ENCODE peak calls at places on chromosomes 13 and 19, in eight cellular contexts. Q, K, H, U, T, S, R and D are unnamed samples.

GRCh38 chr19:55169136-55169535 is 2.7 kb upstream of the DNAAF3 start:
- DNase-seq in Q (no peak), K (no peak), H (no peak), U (no peak), T (no peak), S (no peak), R (no peak), D (no peak)

GRCh38 chr13:25217023-25217909 is 45.2 kb upstream of the AMER2 start:
- DNase-seq in Q (no peak), K (no peak), H (peak), U (peak), T (peak), S (no peak), R (no peak), D (no peak)

GRCh38 chr19:39831679-39832078 is 2.3 kb downstream of the DYRK1B start:
- DNase-seq in Q (no peak), K (no peak), H (no peak), U (no peak), T (no peak), S (no peak), R (no peak), D (no peak)

GRCh38 chr19:9054768-9055167 is 32.1 kb upstream of the OR1M1 start:
- DNase-seq in Q (no peak), K (no peak), H (no peak), U (peak), T (no peak), S (no peak), R (no peak), D (no peak)

GRCh38 chr19:46408611-46409039 is 4.7 kb downstream of the CCDC8 start:
- DNase-seq in Q (no peak), K (no peak), H (no peak), U (no peak), T (no peak), S (no peak), R (no peak), D (no peak)

GRCh38 chr13:37869506-37869755 is 141 bp downstream of the TRPC4 start:
- DNase-seq in Q (no peak), K (no peak), H (peak), U (no peak), T (no peak), S (no peak), R (no peak), D (no peak)

GRCh38 chr19:41323430-41324125 is 13.6 kb downstream of the CCDC97 start:
- DNase-seq in Q (no peak), K (no peak), H (peak), U (peak), T (peak), S (peak), R (peak), D (no peak)

GRCh38 chr13:46778879-46779278 is 18.1 kb downstream of the ESD start:
- DNase-seq in Q (no peak), K (no peak), H (no peak), U (no peak), T (no peak), S (peak), R (peak), D (no peak)

GRCh38 chr13:48038763-48039162 is 1.2 kb downstream of the NUDT15 start:
- DNase-seq in Q (peak), K (no peak), H (no peak), U (no peak), T (no peak), S (no peak), R (no peak), D (peak)

GRCh38 chr13:102555914-102556553 is 40.8 kb upstream of the TPP2 start:
- DNase-seq in Q (no peak), K (peak), H (peak), U (peak), T (peak), S (peak), R (peak), D (no peak)

GRCh38 chr19:3622224-3622623 is 4.4 kb downstream of the CACTIN start:
- DNase-seq in Q (no peak), K (no peak), H (no peak), U (no peak), T (no peak), S (no peak), R (no peak), D (no peak)

GRCh38 chr19:46718934-46719551 is 2.1 kb upstream of the PRKD2 start:
- DNase-seq in Q (no peak), K (no peak), H (no peak), U (no peak), T (no peak), S (no peak), R (no peak), D (peak)

GRCh38 chr19:44924243-44924725 is 9.9 kb downstream of the APOC1 start:
- DNase-seq in Q (no peak), K (no peak), H (no peak), U (peak), T (no peak), S (no peak), R (no peak), D (no peak)

GRCh38 chr13:66803759-66804456 is 426.2 kb downstream of the PCDH9 start:
- DNase-seq in Q (no peak), K (no peak), H (no peak), U (no peak), T (no peak), S (no peak), R (no peak), D (no peak)

GRCh38 chr13:113746671-113747070 is 12.4 kb upstream of the TMEM255B start:
- DNase-seq in Q (no peak), K (no peak), H (no peak), U (no peak), T (no peak), S (no peak), R (no peak), D (no peak)

GRCh38 chr19:18145391-18145999 is 7.5 kb upstream of the PIK3R2 start:
- DNase-seq in Q (no peak), K (no peak), H (no peak), U (no peak), T (no peak), S (no peak), R (no peak), D (no peak)

GRCh38 chr19:35549174-35549788 is 3.9 kb downstream of the TMEM147 start:
- DNase-seq in Q (peak), K (peak), H (peak), U (peak), T (peak), S (peak), R (peak), D (peak)

GRCh38 chr13:85379433-85379832 is 419.8 kb downstream of the SLITRK6 start:
- DNase-seq in Q (no peak), K (no peak), H (no peak), U (no peak), T (no peak), S (no peak), R (no peak), D (no peak)

GRCh38 chr19:13588953-13589833 is 82.9 kb upstream of the CACNA1A start:
- DNase-seq in Q (peak), K (peak), H (peak), U (peak), T (peak), S (peak), R (peak), D (peak)